ENCODE peak calls at places on chromosomes 1 and 21, in seven cellular contexts. P is HFFc6, I is NAMALWA, J is HT1080, G is T follicular helper cell, M is posterior cingulate gyrus, Y is hippocampal formation. D is an unnamed sample.
A peak's percentile ranks its signal among the peaks of the same experiment; 100 is the strongest.

GRCh38 chr1:206000641-206001339 is 2.4 kb downstream of the RAB7B start:
- DNase-seq in I (no peak), P (peak; percentile 22), J (peak; percentile 39), Y (no peak), G (no peak), M (no peak), D (no peak)

GRCh38 chr1:234862944-234863515 is 253.1 kb upstream of the IRF2BP2 start:
- DNase-seq in G (no peak), I (no peak), P (peak; percentile 68), Y (peak; percentile 69), J (no peak), M (peak; percentile 54), D (peak; percentile 94)

GRCh38 chr1:196608401-196609113 is at the start of gene KCNT2:
- DNase-seq in P (no peak), M (no peak), Y (peak; percentile 3), G (no peak), I (no peak), J (no peak), D (peak; percentile 98)

GRCh38 chr1:24364975-24365678 is 46.0 kb downstream of the GRHL3 start:
- DNase-seq in M (no peak), P (peak; percentile 91), I (no peak), Y (no peak), G (no peak), J (peak; percentile 95), D (no peak)

GRCh38 chr21:17828223-17828622 is 9.1 kb upstream of the C21orf91 start:
- DNase-seq in P (peak; percentile 50), Y (no peak), M (no peak), G (no peak), J (no peak), I (no peak), D (no peak)

GRCh38 chr1:47713333-47713953 is 275.6 kb downstream of the FOXD2 start:
- DNase-seq in G (no peak), P (no peak), M (no peak), J (no peak), I (no peak), Y (no peak), D (no peak)

GRCh38 chr1:93967276-93967675 is 58.0 kb upstream of the GCLM start:
- DNase-seq in P (no peak), J (no peak), G (no peak), I (no peak), M (no peak), Y (no peak), D (peak; percentile 92)

GRCh38 chr1:157099633-157100009 is at the start of gene ETV3L:
- DNase-seq in Y (no peak), P (no peak), I (no peak), M (no peak), J (no peak), G (no peak), D (no peak)

GRCh38 chr1:184854036-184854435 is 99.4 kb upstream of the EDEM3 start:
- DNase-seq in I (no peak), J (no peak), Y (no peak), P (no peak), G (no peak), M (no peak), D (no peak)

GRCh38 chr1:170721621-170722020 is 57.7 kb downstream of the PRRX1 start:
- DNase-seq in Y (no peak), J (no peak), I (no peak), P (no peak), M (no peak), G (no peak), D (no peak)

GRCh38 chr21:41673596-41674335 is 93.1 kb downstream of the RIPK4 start:
- DNase-seq in I (no peak), J (no peak), M (no peak), P (no peak), G (no peak), Y (no peak), D (no peak)

GRCh38 chr1:181545385-181545784 is 62.1 kb downstream of the CACNA1E start:
- DNase-seq in G (no peak), M (no peak), I (no peak), Y (no peak), P (no peak), J (no peak), D (peak; percentile 55)

GRCh38 chr1:7591565-7591964 is 179.5 kb upstream of the VAMP3 start:
- DNase-seq in G (no peak), P (no peak), J (no peak), M (peak; percentile 9), Y (no peak), I (no peak), D (no peak)

GRCh38 chr1:67838180-67838912 is 5.1 kb upstream of the GNG12 start:
- DNase-seq in M (no peak), P (peak; percentile 44), J (no peak), I (no peak), Y (no peak), G (no peak), D (no peak)

GRCh38 chr1:201697174-201697573 is 131.8 kb upstream of the IPO9 start:
- DNase-seq in I (no peak), G (no peak), J (no peak), Y (no peak), P (no peak), M (no peak), D (no peak)

GRCh38 chr1:44808063-44808937 is at the start of gene BTBD19:
- DNase-seq in I (no peak), J (peak; percentile 87), P (peak; percentile 89), Y (peak; percentile 57), M (peak; percentile 75), G (peak; percentile 47), D (peak; percentile 97)

GRCh38 chr21:33945652-33946270 is 30.2 kb upstream of the ATP5PO start:
- DNase-seq in I (no peak), M (no peak), J (no peak), P (no peak), Y (no peak), G (no peak), D (no peak)

GRCh38 chr1:111463029-111463683 is 10.6 kb upstream of the C1orf162 start:
- DNase-seq in M (no peak), Y (no peak), J (peak; percentile 38), I (no peak), G (no peak), P (no peak), D (no peak)

GRCh38 chr1:22375601-22376000 is 76.0 kb upstream of the ZBTB40 start:
- DNase-seq in J (no peak), I (no peak), M (no peak), Y (no peak), P (no peak), G (no peak), D (no peak)

GRCh38 chr1:184624051-184624450 is 130.6 kb downstream of the EDEM3 start:
- DNase-seq in I (no peak), G (no peak), Y (no peak), P (no peak), J (no peak), M (no peak), D (no peak)

GRCh38 chr1:75673885-75674284 is 50.6 kb upstream of the ACADM start:
- DNase-seq in Y (no peak), M (no peak), P (no peak), G (no peak), I (no peak), J (no peak), D (no peak)

GRCh38 chr1:68011786-68012375 is 38.5 kb downstream of the DIRAS3 start:
- DNase-seq in Y (no peak), P (no peak), I (no peak), J (peak; percentile 45), M (no peak), G (no peak), D (no peak)

GRCh38 chr1:206979379-206980043 is 9.3 kb upstream of the FCAMR start:
- DNase-seq in I (peak; percentile 24), M (no peak), Y (no peak), P (peak; percentile 29), J (peak; percentile 21), G (no peak), D (peak; percentile 55)

GRCh38 chr1:81109038-81109437 is 691.7 kb upstream of the ADGRL2 start:
- DNase-seq in Y (no peak), M (no peak), G (no peak), I (no peak), J (no peak), P (no peak), D (no peak)

GRCh38 chr21:35743571-35743970 is 316.8 kb downstream of the SETD4 start:
- DNase-seq in M (no peak), J (peak; percentile 18), I (no peak), G (no peak), P (peak; percentile 22), Y (no peak), D (no peak)

GRCh38 chr1:48414264-48414663 is 57.7 kb downstream of the SPATA6 start:
- DNase-seq in I (no peak), Y (no peak), G (no peak), J (no peak), M (no peak), P (no peak), D (no peak)

GRCh38 chr1:18731148-18731547 is 100.5 kb downstream of the PAX7 start:
- DNase-seq in G (no peak), P (no peak), I (no peak), M (no peak), Y (no peak), J (no peak), D (no peak)

GRCh38 chr1:9439074-9439761 is 100.0 kb upstream of the SLC25A33 start:
- DNase-seq in Y (no peak), G (no peak), J (no peak), M (no peak), P (no peak), I (no peak), D (no peak)

GRCh38 chr1:208437416-208437815 is 193.2 kb upstream of the PLXNA2 start:
- DNase-seq in Y (no peak), G (no peak), I (no peak), P (peak; percentile 43), J (peak; percentile 86), M (no peak), D (no peak)

GRCh38 chr1:32255072-32256071 is 4.3 kb downstream of the LCK start:
- DNase-seq in G (no peak), M (no peak), J (no peak), P (no peak), Y (no peak), I (no peak), D (no peak)

GRCh38 chr1:228066416-228066815 is 16.1 kb upstream of the ARF1 start:
- DNase-seq in M (no peak), P (no peak), I (no peak), Y (no peak), G (no peak), J (no peak), D (no peak)

GRCh38 chr1:118961156-118961555 is 27.0 kb downstream of the TBX15 start:
- DNase-seq in J (no peak), I (no peak), P (no peak), G (no peak), M (no peak), Y (no peak), D (no peak)

GRCh38 chr1:235806128-235806527 is 60.6 kb downstream of the LYST start:
- DNase-seq in Y (no peak), J (no peak), P (no peak), M (no peak), I (no peak), G (no peak), D (peak; percentile 16)

GRCh38 chr1:199399996-199400714 is 627.4 kb upstream of the NR5A2 start:
- DNase-seq in I (peak; percentile 56), G (no peak), M (no peak), J (no peak), Y (no peak), P (no peak), D (no peak)

GRCh38 chr1:7011826-7012225 is 226.6 kb downstream of the CAMTA1 start:
- DNase-seq in J (no peak), I (no peak), Y (no peak), G (no peak), P (no peak), M (no peak), D (no peak)

GRCh38 chr1:234997201-234998173 is 131.2 kb downstream of the TOMM20 start:
- DNase-seq in Y (peak; percentile 88), G (no peak), I (no peak), M (peak; percentile 79), P (peak; percentile 100), J (peak; percentile 100), D (peak; percentile 35)

D was measured in left kidney.